ENCODE peak calls at places on chromosomes 7 and 10, in nine cellular contexts. N is heart left ventricle, H is uterus, R is lower leg skin, K is body of pancreas, D is ovary, Y is sigmoid colon, E is tibial nerve, U is A549. B is an unnamed sample.

GRCh38 chr10:36765777-36766176 is 359.6 kb upstream of the ANKRD30A start:
- DNase-seq in Y (no peak), R (no peak), E (no peak), U (no peak), K (no peak), N (no peak), D (no peak), H (no peak), B (no peak)

GRCh38 chr7:80783177-80783687 is 135.6 kb downstream of the SEMA3C start:
- DNase-seq in H (no peak), U (no peak), Y (no peak), E (no peak), R (no peak), K (no peak), D (no peak), N (no peak), B (no peak)

GRCh38 chr10:78706986-78707500 is 361.7 kb upstream of the ZMIZ1 start:
- DNase-seq in N (no peak), U (no peak), K (no peak), E (no peak), H (no peak), R (no peak), D (no peak), Y (no peak), B (no peak)

GRCh38 chr10:515674-516073 is 173.8 kb downstream of the DIP2C start:
- DNase-seq in H (no peak), Y (no peak), R (no peak), D (no peak), E (no peak), N (no peak), K (no peak), U (no peak), B (no peak)

GRCh38 chr10:43361532-43362190 is 9.8 kb upstream of the FXYD4 start:
- DNase-seq in H (no peak), D (no peak), Y (no peak), N (no peak), K (no peak), U (no peak), R (no peak), E (no peak), B (no peak)

GRCh38 chr10:110413049-110413783 is 84.5 kb upstream of the DUSP5 start:
- DNase-seq in K (no peak), D (no peak), H (no peak), R (no peak), N (no peak), E (no peak), Y (no peak), U (no peak), B (no peak)

GRCh38 chr7:44043902-44044301 is 600 bp upstream of the DBNL start:
- DNase-seq in D (no peak), R (no peak), Y (no peak), K (no peak), E (no peak), U (no peak), N (no peak), H (no peak), B (no peak)

GRCh38 chr10:81219758-81220157 is 655.2 kb upstream of the NRG3 start:
- DNase-seq in K (no peak), U (no peak), Y (no peak), R (no peak), D (no peak), N (no peak), H (no peak), E (no peak), B (no peak)

GRCh38 chr10:93461807-93462178 is 20.3 kb downstream of the MYOF start:
- DNase-seq in E (no peak), K (no peak), H (peak), R (no peak), D (no peak), N (no peak), Y (peak), U (peak), B (no peak)

GRCh38 chr10:51010977-51011376 is 63.3 kb upstream of the PRKG1 start:
- DNase-seq in E (no peak), N (no peak), Y (no peak), K (peak), D (peak), R (no peak), H (no peak), U (peak), B (peak)

GRCh38 chr10:61627266-61627665 is 35.5 kb upstream of the CABCOCO1 start:
- DNase-seq in D (no peak), U (no peak), K (no peak), R (no peak), Y (no peak), H (no peak), N (no peak), E (no peak), B (no peak)

GRCh38 chr7:103797647-103798307 is 191.7 kb downstream of the RELN start:
- DNase-seq in E (no peak), D (no peak), H (no peak), U (no peak), R (no peak), K (no peak), Y (no peak), N (no peak), B (no peak)

GRCh38 chr10:24042884-24043283 is 166.1 kb upstream of the KIAA1217 start:
- DNase-seq in Y (no peak), K (no peak), H (no peak), R (no peak), N (no peak), U (no peak), D (no peak), E (no peak), B (no peak)

GRCh38 chr7:17626215-17626614 is 314.1 kb downstream of the SNX13 start:
- DNase-seq in U (no peak), Y (no peak), H (no peak), N (no peak), R (no peak), D (no peak), E (no peak), K (no peak), B (no peak)

GRCh38 chr7:82624337-82624736 is 180.8 kb upstream of the CACNA2D1 start:
- DNase-seq in N (no peak), D (no peak), E (no peak), U (no peak), K (no peak), Y (no peak), H (no peak), R (no peak), B (no peak)

GRCh38 chr10:29648114-29648982 is 13.6 kb upstream of the SVIL start:
- DNase-seq in E (no peak), D (peak), Y (no peak), H (no peak), N (no peak), U (no peak), K (no peak), R (no peak), B (no peak)

GRCh38 chr7:6234384-6234783 is 38.0 kb downstream of the CYTH3 start:
- DNase-seq in R (no peak), D (no peak), E (no peak), U (no peak), N (no peak), H (no peak), Y (no peak), K (no peak), B (no peak)

GRCh38 chr10:101235766-101236165 is 6.5 kb upstream of the LBX1 start:
- DNase-seq in K (no peak), Y (no peak), N (no peak), E (no peak), H (no peak), D (no peak), R (no peak), U (no peak), B (no peak)

GRCh38 chr7:77199008-77199966 is at the start of gene FGL2:
- DNase-seq in K (peak), D (peak), H (peak), R (peak), E (peak), N (peak), Y (peak), U (no peak), B (no peak)

GRCh38 chr10:4151466-4151865 is 366.5 kb upstream of the KLF6 start:
- DNase-seq in E (no peak), K (no peak), D (no peak), H (no peak), N (no peak), U (no peak), Y (no peak), R (no peak), B (peak)

GRCh38 chr10:6476989-6477388 is 103.1 kb downstream of the PRKCQ start:
- DNase-seq in K (no peak), D (no peak), U (no peak), Y (no peak), H (no peak), R (no peak), N (no peak), E (no peak), B (no peak)

GRCh38 chr10:11424456-11425287 is 186.8 kb downstream of the USP6NL start:
- DNase-seq in H (no peak), Y (no peak), R (no peak), U (peak), K (peak), D (peak), E (no peak), N (no peak), B (peak)

GRCh38 chr7:23895666-23896096 is 185.7 kb downstream of the STK31 start:
- DNase-seq in D (no peak), Y (no peak), H (no peak), R (no peak), N (no peak), U (peak), K (no peak), E (no peak), B (no peak)

GRCh38 chr10:69645751-69646687 is 16.0 kb downstream of the FAM241B start:
- DNase-seq in U (no peak), E (no peak), Y (peak), N (no peak), D (no peak), K (no peak), H (no peak), R (no peak), B (no peak)

GRCh38 chr10:3763852-3764625 is 21.0 kb downstream of the KLF6 start:
- DNase-seq in E (no peak), R (no peak), H (no peak), N (no peak), D (no peak), U (no peak), K (no peak), Y (no peak), B (no peak)

GRCh38 chr10:20641605-20642004 is 255.5 kb downstream of the NEBL start:
- DNase-seq in K (no peak), R (no peak), D (no peak), E (no peak), N (peak), U (no peak), H (no peak), Y (no peak), B (no peak)

GRCh38 chr10:71326464-71326881 is 7.4 kb downstream of the SLC29A3 start:
- DNase-seq in E (no peak), K (no peak), R (no peak), D (no peak), Y (no peak), H (no peak), U (no peak), N (no peak), B (no peak)

GRCh38 chr10:37146443-37146842 is 21.0 kb downstream of the ANKRD30A start:
- DNase-seq in K (no peak), U (peak), Y (no peak), R (no peak), N (no peak), H (no peak), E (no peak), D (no peak), B (no peak)

GRCh38 chr7:30805081-30805691 is 34.0 kb downstream of the MINDY4 start:
- DNase-seq in D (no peak), K (no peak), E (no peak), R (no peak), N (no peak), Y (no peak), U (no peak), H (no peak), B (no peak)

GRCh38 chr10:78664929-78665525 is 403.7 kb upstream of the ZMIZ1 start:
- DNase-seq in K (no peak), R (no peak), E (no peak), Y (no peak), U (peak), N (no peak), D (no peak), H (no peak), B (peak)

GRCh38 chr10:122060250-122060649 is 71.3 kb downstream of the TACC2 start:
- DNase-seq in R (no peak), H (no peak), D (no peak), Y (peak), N (no peak), K (no peak), U (no peak), E (no peak), B (no peak)

GRCh38 chr10:78960316-78960800 is 108.4 kb upstream of the ZMIZ1 start:
- DNase-seq in Y (peak), E (peak), N (peak), R (peak), K (peak), D (peak), H (peak), U (no peak), B (no peak)

GRCh38 chr10:61166065-61166464 is 222.1 kb upstream of the RHOBTB1 start:
- DNase-seq in E (no peak), U (no peak), H (no peak), R (no peak), Y (no peak), N (no peak), K (no peak), D (no peak), B (no peak)

GRCh38 chr10:131901181-131901829 is 497 bp downstream of the PPP2R2D start:
- DNase-seq in R (no peak), N (peak), K (peak), H (peak), D (peak), U (no peak), E (peak), Y (peak), B (peak)
- TF ChIP-seq POLR2A in R (no peak), N (no peak), K (peak), H (no peak), D (no peak), U (no peak), E (no peak), Y (no peak), B (peak)

DNA sequence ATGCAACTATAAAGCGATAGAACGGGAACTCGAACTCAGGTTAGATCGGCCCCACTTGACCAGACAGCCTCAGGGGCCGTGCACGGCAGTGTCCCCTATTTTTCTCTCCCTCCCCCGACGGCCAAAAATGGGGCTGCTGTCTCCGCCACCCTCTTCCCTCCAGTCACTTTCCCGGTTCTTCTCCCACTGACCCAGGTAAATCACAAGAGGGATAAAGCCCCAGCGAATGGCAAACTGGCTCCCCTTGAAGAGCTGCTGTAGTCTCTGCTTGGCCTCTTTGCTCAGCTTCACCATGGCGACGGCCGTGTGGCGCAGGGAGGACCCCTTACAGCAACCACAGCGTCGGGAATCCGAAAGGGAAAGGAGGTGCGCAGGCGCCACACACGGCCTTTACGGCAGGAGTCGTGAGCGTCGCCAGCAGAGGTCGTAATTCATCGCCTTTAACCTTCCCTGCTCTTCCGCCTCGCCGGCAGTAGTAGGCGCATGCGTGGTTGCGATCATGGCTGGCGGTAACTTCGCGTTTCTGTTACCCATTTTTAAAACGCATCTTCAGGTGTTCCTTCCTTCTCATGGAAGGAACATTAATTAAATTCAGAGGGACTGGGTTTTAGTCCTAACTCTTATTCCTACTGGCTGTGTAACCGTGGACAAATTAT is at the start of gene TOMM7:
- DNase-seq in K (peak), R (peak), H (peak), D (peak), E (peak), Y (peak), N (peak), U (peak), B (peak)
- TF ChIP-seq POLR2A in K (peak), R (no peak), H (peak), D (peak), E (peak), Y (peak), N (peak), U (peak), B (peak)

GRCh38 chr10:90997670-90998069 is 76.8 kb upstream of the ANKRD1 start:
- DNase-seq in Y (no peak), E (no peak), R (no peak), K (no peak), N (no peak), H (no peak), U (no peak), D (no peak), B (no peak)

GRCh38 chr10:91000985-91001384 is 80.1 kb upstream of the ANKRD1 start:
- DNase-seq in N (no peak), U (no peak), R (no peak), Y (no peak), E (no peak), H (no peak), D (no peak), K (no peak), B (peak)

GRCh38 chr10:91000470-91000869 is 79.6 kb upstream of the ANKRD1 start:
- DNase-seq in N (no peak), U (no peak), Y (no peak), K (no peak), D (no peak), R (no peak), H (no peak), E (no peak), B (no peak)

GRCh38 chr10:90999512-91000172 is 78.8 kb upstream of the ANKRD1 start:
- DNase-seq in D (no peak), K (no peak), E (no peak), U (no peak), Y (no peak), H (no peak), N (no peak), R (no peak), B (no peak)

GRCh38 chr10:90998733-90999511 is 78.0 kb upstream of the ANKRD1 start:
- DNase-seq in Y (no peak), H (no peak), R (no peak), D (no peak), E (no peak), U (no peak), N (no peak), K (no peak), B (no peak)
- TF ChIP-seq POLR2A in Y (no peak), H (no peak), R (no peak), D (no peak), E (no peak), U (no peak), N (no peak), K (no peak), B (no peak)

DNA sequence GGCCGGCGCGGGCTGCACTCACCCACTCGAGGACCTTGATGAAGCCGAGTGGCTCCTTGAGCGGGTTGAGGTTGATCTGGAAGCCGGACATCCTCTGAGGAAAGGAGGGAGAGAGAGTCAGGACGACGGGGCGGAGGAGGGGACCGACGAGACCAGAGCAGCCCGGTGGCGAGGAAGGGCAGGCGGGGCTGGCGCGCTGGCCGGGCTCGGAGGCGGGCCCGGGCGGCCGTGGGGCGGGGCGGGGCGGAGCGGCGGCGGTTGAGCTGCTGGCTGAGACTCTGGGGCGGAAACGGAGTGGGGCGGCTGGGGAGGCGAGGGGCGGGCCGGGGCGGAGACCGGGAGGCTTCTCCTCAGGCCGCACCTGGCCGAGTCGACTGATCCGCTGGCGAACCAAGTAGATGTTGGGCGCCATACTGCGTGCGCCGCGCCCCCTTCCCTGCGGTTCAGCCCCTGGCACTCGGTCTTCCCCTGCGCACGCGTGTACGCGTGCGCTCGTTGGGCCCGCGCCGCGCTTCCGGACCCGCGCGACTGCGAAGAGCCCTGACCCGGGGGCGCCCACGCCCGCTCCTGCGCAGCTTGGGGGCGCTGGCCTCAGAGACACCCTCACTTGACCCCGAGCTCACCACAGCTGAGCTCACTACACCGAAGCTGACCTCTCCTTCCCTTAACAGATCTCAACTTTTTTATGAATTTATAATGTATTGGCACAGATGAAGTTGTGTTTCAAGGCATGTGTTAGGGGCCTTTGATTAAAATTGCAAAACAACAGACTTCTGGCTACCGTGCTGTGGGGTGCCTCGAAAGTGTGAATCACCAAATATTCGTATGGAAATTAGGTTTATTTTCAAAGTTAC is at the start of gene SYPL1:
- DNase-seq in U (peak), D (peak), E (peak), N (peak), R (peak), H (peak), Y (peak), K (peak), B (peak)
- TF ChIP-seq POLR2A in U (peak), D (peak), E (no peak), N (no peak), R (no peak), H (peak), Y (no peak), K (peak), B (peak)

DNA sequence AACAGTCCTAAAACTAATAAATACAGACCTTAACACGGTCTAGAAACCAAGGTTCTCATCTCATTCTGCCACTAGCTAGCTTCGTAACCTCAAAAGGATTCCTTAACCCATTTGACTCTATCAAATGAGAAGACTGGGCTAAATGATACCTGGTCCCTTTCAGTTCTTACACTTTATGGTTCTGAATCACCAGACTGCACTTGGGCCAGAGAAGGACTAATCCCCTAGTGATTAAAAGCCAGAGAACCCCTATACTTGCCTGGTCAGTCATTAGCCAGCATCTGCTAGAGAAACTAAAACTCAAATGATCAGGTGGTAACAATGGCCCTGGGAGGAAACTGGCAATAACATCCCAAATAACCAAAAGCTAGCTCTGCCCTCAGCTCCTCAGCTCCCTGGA is 16.8 kb downstream of the TMEM243 start:
- DNase-seq in D (no peak), U (no peak), N (no peak), K (no peak), H (no peak), R (no peak), Y (no peak), E (no peak), B (no peak)
- TF ChIP-seq POLR2A in D (no peak), U (no peak), N (no peak), K (no peak), H (no peak), R (no peak), Y (no peak), E (no peak), B (no peak)